ENCODE peak calls at places on chromosome 6, in seven cellular contexts. H is breast epithelium, X is A549, M is foreskin keratinocyte, T is H1, Z is fibroblast of lung, P is uterus. O is an unnamed sample. For H3K4me1, the result is how much of the 10 kb centered on the place peaks cover.

GRCh38 chr6:63236398-63236817 is 25.1 kb downstream of the FKBP1C start:
- DNase-seq in H (no peak), X (no peak), M (no peak), T (no peak), Z (no peak), P (no peak), O (no peak)

GRCh38 chr6:78910611-78911134 is 43.3 kb downstream of the IRAK1BP1 start:
- DNase-seq in H (no peak), X (no peak), M (peak), T (peak), Z (peak), P (no peak), O (no peak)

GRCh38 chr6:168559574-168560098 is 118.7 kb downstream of the SMOC2 start:
- DNase-seq in H (no peak), X (no peak), M (no peak), T (no peak), Z (no peak), P (no peak), O (no peak)

GRCh38 chr6:163148781-163149534 is 265.6 kb upstream of the QKI start:
- DNase-seq in H (no peak), X (no peak), M (no peak), T (no peak), Z (no peak), P (no peak), O (no peak)

GRCh38 chr6:133241088-133241900 is at the start of gene EYA4:
- DNase-seq in H (no peak), X (peak), M (peak), T (no peak), Z (peak), P (no peak), O (no peak)

GRCh38 chr6:139008117-139008516 is 20.1 kb upstream of the REPS1 start:
- DNase-seq in H (no peak), X (no peak), M (no peak), T (no peak), Z (no peak), P (no peak), O (no peak)

GRCh38 chr6:108699290-108700041 is 138.7 kb downstream of the FOXO3 start:
- DNase-seq in H (no peak), X (no peak), M (no peak), T (no peak), Z (no peak), P (peak), O (no peak)

GRCh38 chr6:31175961-31176360 is 5.5 kb upstream of the POU5F1 start:
- DNase-seq in H (no peak), X (no peak), M (no peak), T (no peak), Z (peak), P (no peak), O (peak)

GRCh38 chr6:82066196-82066595 is 181.3 kb downstream of the IBTK start:
- DNase-seq in H (no peak), X (no peak), M (no peak), T (no peak), Z (no peak), P (no peak), O (no peak)

GRCh38 chr6:33147807-33148666 is 44.2 kb downstream of the COL11A2 start:
- DNase-seq in H (no peak), X (no peak), M (peak), T (no peak), Z (peak), P (no peak), O (no peak)

GRCh38 chr6:154520280-154520679 is 9.8 kb upstream of the CNKSR3 start:
- DNase-seq in H (no peak), X (no peak), M (no peak), T (no peak), Z (no peak), P (no peak), O (no peak)

GRCh38 chr6:33628401-33628964 is 7.4 kb downstream of the ITPR3 start:
- DNase-seq in H (no peak), X (no peak), M (no peak), T (no peak), Z (no peak), P (no peak), O (no peak)

GRCh38 chr6:8301502-8301901 is 133.8 kb downstream of the SLC35B3 start:
- DNase-seq in H (no peak), X (no peak), M (no peak), T (no peak), Z (no peak), P (no peak), O (no peak)

GRCh38 chr6:45647341-45648138 is 269.8 kb upstream of the SUPT3H start:
- DNase-seq in H (no peak), X (no peak), M (peak), T (no peak), Z (no peak), P (no peak), O (no peak)

GRCh38 chr6:93036835-93037234 is 382.5 kb downstream of the EPHA7 start:
- DNase-seq in H (no peak), X (no peak), M (no peak), T (no peak), Z (peak), P (no peak), O (no peak)

GRCh38 chr6:122770835-122771601 is 8.5 kb upstream of the FABP7 start:
- DNase-seq in H (no peak), X (no peak), M (peak), T (no peak), Z (no peak), P (no peak), O (no peak)

GRCh38 chr6:152026291-152026690 is 218.8 kb downstream of the ESR1 start:
- DNase-seq in H (no peak), X (no peak), M (no peak), T (no peak), Z (no peak), P (no peak), O (no peak)

GRCh38 chr6:150535151-150535816 is 64.4 kb upstream of the PLEKHG1 start:
- DNase-seq in H (no peak), X (no peak), M (no peak), T (no peak), Z (no peak), P (no peak), O (no peak)

GRCh38 chr6:141212296-141212695 is 920.4 kb upstream of the GJE1 start:
- DNase-seq in H (no peak), X (no peak), M (peak), T (no peak), Z (no peak), P (no peak), O (no peak)

GRCh38 chr6:108948252-108948651 is 100.0 kb downstream of the ARMC2 start:
- DNase-seq in H (peak), X (no peak), M (peak), T (no peak), Z (no peak), P (no peak), O (no peak)

GRCh38 chr6:87180105-87180504 is 24.7 kb downstream of the ZNF292 start:
- DNase-seq in H (no peak), X (no peak), M (no peak), T (no peak), Z (no peak), P (no peak), O (no peak)

GRCh38 chr6:133047065-133047665 is 194.0 kb upstream of the EYA4 start:
- DNase-seq in H (no peak), X (no peak), M (no peak), T (no peak), Z (no peak), P (no peak), O (no peak)

GRCh38 chr6:6008648-6009421 is 2.1 kb upstream of the NRN1 start:
- DNase-seq in H (no peak), X (peak), M (no peak), T (no peak), Z (no peak), P (peak), O (no peak)

GRCh38 chr6:42050897-42051653 is 751 bp downstream of the TAF8 start:
- DNase-seq in H (no peak), X (no peak), M (no peak), T (no peak), Z (no peak), P (no peak), O (no peak)

GRCh38 chr6:108113557-108114519 is 39.3 kb upstream of the OSTM1 start:
- DNase-seq in H (no peak), X (peak), M (peak), T (no peak), Z (peak), P (no peak), O (peak)

GRCh38 chr6:1738682-1739081 is 129.0 kb downstream of the FOXC1 start:
- DNase-seq in H (no peak), X (no peak), M (no peak), T (no peak), Z (no peak), P (no peak), O (no peak)

GRCh38 chr6:112188906-112189305 is 65.5 kb downstream of the LAMA4 start:
- DNase-seq in H (no peak), X (no peak), M (no peak), T (no peak), Z (peak), P (peak), O (no peak)

GRCh38 chr6:13452346-13453171 is 34.8 kb downstream of the GFOD1 start:
- DNase-seq in H (no peak), X (no peak), M (no peak), T (no peak), Z (no peak), P (no peak), O (no peak)

GRCh38 chr6:117616971-117617765 is 14.9 kb upstream of the GOPC start:
- DNase-seq in H (no peak), X (no peak), M (no peak), T (no peak), Z (no peak), P (no peak), O (no peak)

GRCh38 chr6:27214126-27214601 is 33.3 kb upstream of the PRSS16 start:
- DNase-seq in H (no peak), X (no peak), M (no peak), T (no peak), Z (no peak), P (no peak), O (no peak)

GRCh38 chr6:68723128-68723527 is 88.0 kb downstream of the ADGRB3 start:
- DNase-seq in H (no peak), X (no peak), M (no peak), T (no peak), Z (no peak), P (no peak), O (no peak)

GRCh38 chr6:87066449-87067288 is 28.2 kb downstream of the CGA start:
- DNase-seq in H (no peak), X (peak), M (peak), T (no peak), Z (peak), P (peak), O (peak)

GRCh38 chr6:1792989-1793388 is 183.3 kb downstream of the FOXC1 start:
- DNase-seq in H (no peak), X (peak), M (no peak), T (no peak), Z (no peak), P (no peak), O (peak)

GRCh38 chr6:47734826-47735481 is 36.6 kb downstream of the ADGRF4 start:
- DNase-seq in H (no peak), X (no peak), M (no peak), T (no peak), Z (no peak), P (no peak), O (no peak)

GRCh38 chr6:113920663-113921267 is 50.2 kb downstream of the HDAC2 start:
- DNase-seq in H (no peak), X (no peak), M (no peak), T (no peak), Z (no peak), P (no peak), O (peak)

GRCh38 chr6:87714093-87714809 is 12.2 kb upstream of the AKIRIN2 start:
- DNase-seq in H (no peak), X (no peak), M (peak), T (no peak), Z (peak), P (no peak), O (no peak)

GRCh38 chr6:99364026-99364425 is 14.6 kb upstream of the FAXC start:
- DNase-seq in H (no peak), X (no peak), M (no peak), T (no peak), Z (no peak), P (no peak), O (no peak)

GRCh38 chr6:111824608-111825337 is 48.5 kb downstream of the FYN start:
- DNase-seq in H (no peak), X (no peak), M (no peak), T (no peak), Z (no peak), P (no peak), O (no peak)

GRCh38 chr6:39204646-39205244 is 24.5 kb downstream of the KCNK5 start:
- DNase-seq in H (no peak), X (no peak), M (no peak), T (no peak), Z (no peak), P (no peak), O (no peak)

GRCh38 chr6:136284909-136285308 is 4.7 kb downstream of the BCLAF1 start:
- DNase-seq in H (no peak), X (no peak), M (peak), T (no peak), Z (peak), P (no peak), O (no peak)

GRCh38 chr6:136282906-136283305 is 6.7 kb downstream of the BCLAF1 start:
- DNase-seq in H (no peak), X (no peak), M (no peak), T (no peak), Z (no peak), P (no peak), O (no peak)

DNA sequence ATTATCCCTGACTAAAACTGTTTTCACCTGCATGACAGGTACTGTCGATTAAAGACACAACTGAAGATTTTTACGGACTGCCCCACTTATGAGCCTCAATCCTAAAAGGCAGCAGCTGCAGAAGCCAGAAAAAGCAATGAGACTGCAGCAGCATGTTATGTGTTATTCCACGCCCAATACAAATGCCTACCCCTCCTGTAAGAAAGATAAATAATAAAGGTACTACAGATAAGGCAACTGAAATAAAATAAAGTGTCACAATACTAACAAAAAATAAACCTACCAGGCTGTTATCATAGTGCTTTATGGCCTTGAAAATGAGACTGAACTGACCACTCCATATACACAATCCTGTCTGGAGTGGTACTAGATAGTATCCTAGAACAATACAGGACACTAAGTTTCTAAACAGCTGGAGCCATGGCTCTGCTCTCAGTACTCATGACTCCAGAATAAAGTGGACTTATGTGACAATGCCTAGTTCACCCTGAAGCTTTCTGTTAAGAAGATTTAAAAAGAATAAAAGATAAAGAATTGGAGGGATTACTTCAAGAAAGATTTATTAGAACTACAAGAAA is 9.5 kb downstream of the BCLAF1 start:
- DNase-seq in H (no peak), X (no peak), M (no peak), T (no peak), Z (no peak), P (no peak), O (no peak)
- H3K4me1 ChIP-seq in H (under half), X (under half), M (under half), T (under half), Z (under half), P (under half), O (under half)

DNA sequence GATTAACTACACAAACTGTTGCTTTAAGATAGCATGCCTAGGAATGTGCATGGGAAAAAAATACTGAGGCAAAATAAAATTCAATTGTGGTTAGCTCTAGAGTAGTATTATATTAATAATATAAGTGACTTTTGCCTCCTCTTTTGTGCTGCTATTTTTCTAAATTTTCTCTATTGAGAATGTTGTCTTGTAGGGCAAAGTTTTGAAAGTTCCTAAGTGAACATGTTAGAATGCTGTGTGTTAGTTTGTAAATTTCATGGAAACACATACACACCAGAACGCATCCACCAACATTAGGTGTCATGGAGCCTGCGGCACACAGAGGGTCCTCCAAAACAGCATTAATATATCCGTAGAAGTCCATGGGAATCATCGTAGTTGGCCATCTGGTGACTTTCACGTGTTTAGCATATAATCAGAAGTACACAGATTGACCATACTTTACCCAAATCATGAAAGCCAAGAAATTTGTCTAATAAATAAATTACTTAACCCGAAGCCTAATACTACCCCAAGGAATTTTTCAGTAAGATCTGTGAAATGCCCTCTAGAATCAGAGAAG is 25.6 kb downstream of the ARHGAP18 start:
- DNase-seq in H (no peak), X (no peak), M (no peak), T (no peak), Z (no peak), P (no peak), O (no peak)
- H3K4me1 ChIP-seq in H (under half), X (under half), M (half or more), T (under half), Z (under half), P (under half), O (half or more)

GRCh38 chr6:15882345-15882744 is 219.5 kb upstream of the DTNBP1 start:
- DNase-seq in H (no peak), X (no peak), M (no peak), T (no peak), Z (no peak), P (no peak), O (no peak)

GRCh38 chr6:15881150-15881549 is 218.3 kb upstream of the DTNBP1 start:
- DNase-seq in H (no peak), X (no peak), M (peak), T (no peak), Z (no peak), P (no peak), O (no peak)

GRCh38 chr6:15879372-15880261 is 216.8 kb upstream of the DTNBP1 start:
- DNase-seq in H (no peak), X (no peak), M (peak), T (no peak), Z (peak), P (peak), O (peak)

GRCh38 chr6:15882915-15883314 is 220.1 kb upstream of the DTNBP1 start:
- DNase-seq in H (no peak), X (no peak), M (no peak), T (no peak), Z (no peak), P (no peak), O (no peak)

DNA sequence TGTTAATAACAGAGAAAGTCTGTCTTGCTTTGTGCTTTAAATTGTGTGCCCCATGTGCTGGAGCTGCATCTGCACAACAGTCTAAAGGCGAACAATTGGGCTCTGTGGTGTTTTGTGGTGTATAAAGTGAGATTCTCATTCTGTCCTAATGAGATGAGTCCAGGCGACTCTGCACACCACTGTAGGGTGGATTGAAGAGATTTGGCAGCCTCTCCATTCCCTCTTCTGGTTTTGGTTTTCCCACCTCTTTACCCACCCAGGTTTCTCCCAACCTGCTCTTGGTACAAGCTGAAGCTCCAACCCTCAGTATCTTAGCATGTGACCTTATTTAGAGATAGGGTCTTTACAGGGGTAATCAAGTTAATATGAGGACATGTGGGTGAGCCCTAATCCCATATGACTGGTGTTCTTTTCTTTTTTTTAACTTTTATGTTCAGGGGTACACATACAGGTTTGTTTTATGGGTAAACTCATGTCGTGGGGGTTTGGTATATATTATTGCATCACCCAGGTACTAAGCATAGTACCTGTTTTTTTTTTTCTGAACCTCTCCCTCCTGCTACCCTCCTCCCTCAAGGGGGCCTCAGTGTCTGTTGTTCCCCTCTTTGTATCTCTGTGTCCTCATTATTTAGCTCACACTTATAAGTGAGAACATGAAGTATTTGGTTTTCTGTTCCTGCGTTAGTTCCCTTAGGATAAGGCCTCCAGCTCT is 217.6 kb upstream of the DTNBP1 start:
- DNase-seq in H (no peak), X (no peak), M (no peak), T (no peak), Z (no peak), P (no peak), O (no peak)
- H3K4me1 ChIP-seq in H (under half), X (under half), M (under half), T (under half), Z (under half), P (under half), O (under half)

DNA sequence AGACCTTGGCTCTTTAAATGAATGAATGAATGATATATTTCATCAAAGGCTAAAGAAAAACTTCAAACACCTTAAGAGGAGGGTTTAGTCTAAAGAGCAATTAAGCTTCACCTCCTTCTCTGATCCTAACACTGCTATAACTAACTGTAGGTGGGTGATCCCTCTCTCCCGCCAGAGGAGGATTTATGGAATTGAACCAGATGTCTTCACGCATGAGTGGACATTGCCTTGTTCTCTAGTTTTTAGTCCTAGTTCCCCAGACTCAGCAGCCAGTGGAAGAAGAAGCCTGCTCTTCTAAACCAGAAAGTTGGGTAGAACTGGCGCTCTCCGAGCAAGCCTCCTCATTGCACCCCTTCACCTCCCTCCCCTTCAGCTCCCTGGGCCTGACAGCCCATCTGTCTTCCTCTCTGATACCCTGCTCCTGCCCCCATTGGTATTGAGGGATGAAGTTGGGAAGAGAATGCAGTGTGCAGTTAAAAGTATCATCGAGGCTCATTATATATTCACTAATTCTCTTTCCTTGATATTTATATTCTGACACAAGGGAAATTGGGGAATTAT is 142.7 kb downstream of the ARID1B start:
- DNase-seq in H (no peak), X (no peak), M (no peak), T (no peak), Z (no peak), P (no peak), O (no peak)
- H3K4me1 ChIP-seq in H (under half), X (under half), M (under half), T (under half), Z (under half), P (under half), O (under half)

DNA sequence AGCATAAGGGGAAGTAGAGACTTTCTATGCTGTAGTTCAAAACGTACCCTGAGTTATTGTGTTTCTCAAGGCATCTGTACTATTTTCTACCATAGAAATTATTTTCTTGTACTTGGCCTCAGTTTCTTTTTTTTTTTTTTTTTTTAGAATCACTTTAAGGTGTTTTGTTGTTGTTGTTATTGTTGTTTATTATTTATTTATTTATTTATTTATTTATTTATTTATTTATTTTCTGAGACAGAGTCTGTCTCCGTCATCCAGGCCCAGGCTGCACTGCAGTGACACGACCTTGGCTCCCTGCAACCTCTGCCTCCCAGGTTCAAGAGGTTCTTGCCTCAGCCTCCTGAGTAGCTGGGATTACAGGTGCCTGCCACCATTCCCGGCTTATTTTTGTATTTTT is 179.1 kb downstream of the GRIK2 start:
- DNase-seq in H (no peak), X (no peak), M (no peak), T (no peak), Z (no peak), P (no peak), O (no peak)
- H3K4me1 ChIP-seq in H (under half), X (under half), M (under half), T (under half), Z (under half), P (under half), O (under half)

O was measured in DND-41.